ENCODE peak calls at places on chromosomes 7 and 10, in ten cellular contexts. One of them, this sample, is unnamed.

GRCh38 chr7:151428393-151429231 is 11.3 kb downstream of the CRYGN start:
- DNase-seq in upper lobe of left lung: no peak
- DNase-seq in GM06990: no peak
- DNase-seq in tibial artery: no peak
- DNase-seq in right atrium auricular region: no peak
- DNase-seq in cardiac muscle cell: peak
- DNase-seq in ascending aorta: no peak
- DNase-seq in fibroblast of the aortic adventitia: peak
- DNase-seq in GM12878: no peak
- DNase-seq in retinal pigment epithelial cell: peak
- DNase-seq in this sample: peak

GRCh38 chr10:24115403-24115802 is 93.5 kb upstream of the KIAA1217 start:
- DNase-seq in upper lobe of left lung: no peak
- DNase-seq in GM06990: no peak
- DNase-seq in tibial artery: no peak
- DNase-seq in right atrium auricular region: no peak
- DNase-seq in cardiac muscle cell: no peak
- DNase-seq in ascending aorta: no peak
- DNase-seq in fibroblast of the aortic adventitia: no peak
- DNase-seq in GM12878: no peak
- DNase-seq in retinal pigment epithelial cell: no peak
- DNase-seq in this sample: peak

GRCh38 chr7:151247611-151248176 is 800 bp downstream of the SMARCD3 start:
- DNase-seq in upper lobe of left lung: no peak
- DNase-seq in GM06990: no peak
- DNase-seq in tibial artery: no peak
- DNase-seq in right atrium auricular region: no peak
- DNase-seq in cardiac muscle cell: no peak
- DNase-seq in ascending aorta: peak
- DNase-seq in fibroblast of the aortic adventitia: no peak
- DNase-seq in GM12878: no peak
- DNase-seq in retinal pigment epithelial cell: no peak
- DNase-seq in this sample: no peak

GRCh38 chr10:19824397-19825342 is 8.4 kb downstream of the PLXDC2 start:
- DNase-seq in upper lobe of left lung: no peak
- DNase-seq in GM06990: no peak
- DNase-seq in tibial artery: no peak
- DNase-seq in right atrium auricular region: no peak
- DNase-seq in cardiac muscle cell: peak
- DNase-seq in ascending aorta: no peak
- DNase-seq in fibroblast of the aortic adventitia: no peak
- DNase-seq in GM12878: no peak
- DNase-seq in retinal pigment epithelial cell: no peak
- DNase-seq in this sample: no peak

GRCh38 chr7:151659219-151659618 is 139.5 kb upstream of the RHEB start:
- DNase-seq in upper lobe of left lung: no peak
- DNase-seq in GM06990: no peak
- DNase-seq in tibial artery: no peak
- DNase-seq in right atrium auricular region: no peak
- DNase-seq in cardiac muscle cell: no peak
- DNase-seq in ascending aorta: no peak
- DNase-seq in fibroblast of the aortic adventitia: no peak
- DNase-seq in GM12878: no peak
- DNase-seq in retinal pigment epithelial cell: no peak
- DNase-seq in this sample: no peak

GRCh38 chr10:18368681-18369080 is 228.5 kb downstream of the CACNB2 start:
- DNase-seq in upper lobe of left lung: no peak
- DNase-seq in GM06990: no peak
- DNase-seq in tibial artery: no peak
- DNase-seq in right atrium auricular region: no peak
- DNase-seq in cardiac muscle cell: peak
- DNase-seq in ascending aorta: no peak
- DNase-seq in fibroblast of the aortic adventitia: peak
- DNase-seq in GM12878: no peak
- DNase-seq in retinal pigment epithelial cell: peak
- DNase-seq in this sample: peak

GRCh38 chr10:33401300-33401699 is 66.8 kb upstream of the NRP1 start:
- DNase-seq in upper lobe of left lung: no peak
- DNase-seq in GM06990: no peak
- DNase-seq in tibial artery: no peak
- DNase-seq in right atrium auricular region: no peak
- DNase-seq in cardiac muscle cell: no peak
- DNase-seq in ascending aorta: no peak
- DNase-seq in fibroblast of the aortic adventitia: no peak
- DNase-seq in GM12878: no peak
- DNase-seq in retinal pigment epithelial cell: no peak
- DNase-seq in this sample: no peak

GRCh38 chr10:86257683-86258082 is 108.9 kb downstream of the GRID1 start:
- DNase-seq in upper lobe of left lung: no peak
- DNase-seq in GM06990: no peak
- DNase-seq in tibial artery: no peak
- DNase-seq in right atrium auricular region: no peak
- DNase-seq in cardiac muscle cell: no peak
- DNase-seq in ascending aorta: no peak
- DNase-seq in fibroblast of the aortic adventitia: no peak
- DNase-seq in GM12878: no peak
- DNase-seq in retinal pigment epithelial cell: no peak
- DNase-seq in this sample: no peak

GRCh38 chr10:31947144-31947926 is 18.7 kb upstream of the ARHGAP12 start:
- DNase-seq in upper lobe of left lung: no peak
- DNase-seq in GM06990: no peak
- DNase-seq in tibial artery: peak
- DNase-seq in right atrium auricular region: no peak
- DNase-seq in cardiac muscle cell: peak
- DNase-seq in ascending aorta: no peak
- DNase-seq in fibroblast of the aortic adventitia: peak
- DNase-seq in GM12878: no peak
- DNase-seq in retinal pigment epithelial cell: no peak
- DNase-seq in this sample: peak

GRCh38 chr10:79044846-79045245 is 23.9 kb upstream of the ZMIZ1 start:
- DNase-seq in upper lobe of left lung: peak
- DNase-seq in GM06990: no peak
- DNase-seq in tibial artery: peak
- DNase-seq in right atrium auricular region: no peak
- DNase-seq in cardiac muscle cell: no peak
- DNase-seq in ascending aorta: peak
- DNase-seq in fibroblast of the aortic adventitia: no peak
- DNase-seq in GM12878: no peak
- DNase-seq in retinal pigment epithelial cell: no peak
- DNase-seq in this sample: no peak

GRCh38 chr7:154953006-154953684 is 49.8 kb downstream of the PAXIP1 start:
- DNase-seq in upper lobe of left lung: peak
- DNase-seq in GM06990: no peak
- DNase-seq in tibial artery: peak
- DNase-seq in right atrium auricular region: no peak
- DNase-seq in cardiac muscle cell: peak
- DNase-seq in ascending aorta: no peak
- DNase-seq in fibroblast of the aortic adventitia: peak
- DNase-seq in GM12878: no peak
- DNase-seq in retinal pigment epithelial cell: no peak
- DNase-seq in this sample: peak

GRCh38 chr10:44731271-44731670 is 179.9 kb upstream of the TMEM72 start:
- DNase-seq in upper lobe of left lung: no peak
- DNase-seq in GM06990: no peak
- DNase-seq in tibial artery: no peak
- DNase-seq in right atrium auricular region: no peak
- DNase-seq in cardiac muscle cell: no peak
- DNase-seq in ascending aorta: no peak
- DNase-seq in fibroblast of the aortic adventitia: no peak
- DNase-seq in GM12878: no peak
- DNase-seq in retinal pigment epithelial cell: no peak
- DNase-seq in this sample: no peak

GRCh38 chr10:44733743-44734488 is 177.2 kb upstream of the TMEM72 start:
- DNase-seq in upper lobe of left lung: no peak
- DNase-seq in GM06990: no peak
- DNase-seq in tibial artery: no peak
- DNase-seq in right atrium auricular region: no peak
- DNase-seq in cardiac muscle cell: no peak
- DNase-seq in ascending aorta: no peak
- DNase-seq in fibroblast of the aortic adventitia: peak
- DNase-seq in GM12878: no peak
- DNase-seq in retinal pigment epithelial cell: no peak
- DNase-seq in this sample: peak
- TF ChIP-seq CTCF in upper lobe of left lung: no peak
- TF ChIP-seq CTCF in GM06990: no peak
- TF ChIP-seq CTCF in tibial artery: no peak
- TF ChIP-seq CTCF in right atrium auricular region: no peak
- TF ChIP-seq CTCF in cardiac muscle cell: peak
- TF ChIP-seq CTCF in ascending aorta: no peak
- TF ChIP-seq CTCF in fibroblast of the aortic adventitia: peak
- TF ChIP-seq CTCF in GM12878: no peak
- TF ChIP-seq CTCF in retinal pigment epithelial cell: peak
- TF ChIP-seq CTCF in this sample: peak

DNA sequence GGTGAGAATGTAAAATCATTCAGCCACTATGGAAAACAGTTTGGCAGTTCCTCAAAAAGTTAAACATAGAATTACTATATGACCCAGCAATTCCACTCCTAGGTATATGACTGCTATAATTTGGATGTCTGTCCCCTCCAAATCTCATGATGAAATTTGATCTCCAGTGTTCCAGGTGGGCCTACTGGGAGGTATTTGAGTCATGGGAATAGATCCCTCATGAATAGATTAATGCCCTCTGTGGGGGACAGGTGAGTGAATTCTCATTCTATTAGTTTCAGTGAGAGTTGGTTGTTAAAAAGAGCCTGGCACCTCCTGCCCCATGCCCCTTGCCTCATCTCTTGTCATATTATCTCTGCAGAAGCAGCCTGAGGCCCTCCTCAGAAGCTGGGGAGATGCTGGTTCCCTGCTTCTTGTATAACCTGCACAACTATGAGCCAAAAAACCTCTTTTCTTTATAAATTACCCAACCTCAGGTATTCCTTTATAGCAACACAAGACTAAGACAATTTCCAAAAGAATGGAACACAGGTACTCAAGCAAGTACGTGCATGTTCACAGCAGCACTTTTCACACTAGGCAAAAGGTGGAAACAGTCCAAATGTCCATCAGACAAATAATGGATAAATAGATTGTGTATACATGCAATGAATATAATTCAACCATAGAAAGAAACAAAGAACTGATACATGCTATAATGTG is 8.8 kb upstream of the SLC25A28 start:
- DNase-seq in upper lobe of left lung: no peak
- DNase-seq in GM06990: no peak
- DNase-seq in tibial artery: no peak
- DNase-seq in right atrium auricular region: no peak
- DNase-seq in cardiac muscle cell: no peak
- DNase-seq in ascending aorta: no peak
- DNase-seq in fibroblast of the aortic adventitia: no peak
- DNase-seq in GM12878: no peak
- DNase-seq in retinal pigment epithelial cell: no peak
- DNase-seq in this sample: no peak
- H3K4me3 ChIP-seq in upper lobe of left lung: no peak
- H3K4me3 ChIP-seq in GM06990: no peak
- H3K4me3 ChIP-seq in tibial artery: no peak
- H3K4me3 ChIP-seq in right atrium auricular region: no peak
- H3K4me3 ChIP-seq in cardiac muscle cell: no peak
- H3K4me3 ChIP-seq in ascending aorta: no peak
- H3K4me3 ChIP-seq in fibroblast of the aortic adventitia: no peak
- H3K4me3 ChIP-seq in GM12878: no peak
- H3K4me3 ChIP-seq in retinal pigment epithelial cell: no peak
- H3K4me3 ChIP-seq in this sample: no peak

DNA sequence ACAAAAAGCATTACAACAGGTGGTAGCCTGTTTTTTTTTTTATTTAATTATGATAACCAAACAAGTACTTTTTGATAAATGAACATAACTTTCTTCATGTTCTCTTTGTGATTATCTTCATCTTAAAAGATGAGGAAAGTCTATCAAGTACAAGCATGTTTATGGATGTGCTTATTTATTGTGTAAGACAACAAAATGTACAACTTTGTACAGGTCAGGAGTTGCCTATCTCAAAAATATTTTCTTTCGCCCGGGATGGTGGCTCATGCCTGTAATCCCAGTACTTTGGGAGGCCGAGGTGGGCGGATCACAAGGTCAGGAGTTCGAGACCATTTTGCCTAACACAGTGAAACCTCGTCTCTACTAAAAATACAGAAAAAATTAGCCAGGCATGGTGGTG is 17.0 kb downstream of the MPP7 start:
- DNase-seq in upper lobe of left lung: no peak
- DNase-seq in GM06990: no peak
- DNase-seq in tibial artery: no peak
- DNase-seq in right atrium auricular region: no peak
- DNase-seq in cardiac muscle cell: no peak
- DNase-seq in ascending aorta: no peak
- DNase-seq in fibroblast of the aortic adventitia: no peak
- DNase-seq in GM12878: no peak
- DNase-seq in retinal pigment epithelial cell: no peak
- DNase-seq in this sample: no peak
- TF ChIP-seq CTCF in upper lobe of left lung: no peak
- TF ChIP-seq CTCF in GM06990: no peak
- TF ChIP-seq CTCF in tibial artery: no peak
- TF ChIP-seq CTCF in right atrium auricular region: no peak
- TF ChIP-seq CTCF in cardiac muscle cell: no peak
- TF ChIP-seq CTCF in ascending aorta: no peak
- TF ChIP-seq CTCF in fibroblast of the aortic adventitia: no peak
- TF ChIP-seq CTCF in GM12878: no peak
- TF ChIP-seq CTCF in retinal pigment epithelial cell: no peak
- TF ChIP-seq CTCF in this sample: no peak

GRCh38 chr7:132430863-132431822 is 145.1 kb downstream of the PLXNA4 start:
- DNase-seq in upper lobe of left lung: no peak
- DNase-seq in GM06990: no peak
- DNase-seq in tibial artery: no peak
- DNase-seq in right atrium auricular region: peak
- DNase-seq in cardiac muscle cell: peak
- DNase-seq in ascending aorta: peak
- DNase-seq in fibroblast of the aortic adventitia: peak
- DNase-seq in GM12878: no peak
- DNase-seq in retinal pigment epithelial cell: peak
- DNase-seq in this sample: peak

GRCh38 chr7:132433286-132433685 is 143.0 kb downstream of the PLXNA4 start:
- DNase-seq in upper lobe of left lung: no peak
- DNase-seq in GM06990: no peak
- DNase-seq in tibial artery: no peak
- DNase-seq in right atrium auricular region: no peak
- DNase-seq in cardiac muscle cell: no peak
- DNase-seq in ascending aorta: no peak
- DNase-seq in fibroblast of the aortic adventitia: no peak
- DNase-seq in GM12878: no peak
- DNase-seq in retinal pigment epithelial cell: no peak
- DNase-seq in this sample: no peak

GRCh38 chr7:132435016-132435990 is 141.0 kb downstream of the PLXNA4 start:
- DNase-seq in upper lobe of left lung: no peak
- DNase-seq in GM06990: no peak
- DNase-seq in tibial artery: no peak
- DNase-seq in right atrium auricular region: no peak
- DNase-seq in cardiac muscle cell: peak
- DNase-seq in ascending aorta: no peak
- DNase-seq in fibroblast of the aortic adventitia: no peak
- DNase-seq in GM12878: no peak
- DNase-seq in retinal pigment epithelial cell: no peak
- DNase-seq in this sample: no peak

GRCh38 chr7:132436121-132436520 is 140.1 kb downstream of the PLXNA4 start:
- DNase-seq in upper lobe of left lung: no peak
- DNase-seq in GM06990: no peak
- DNase-seq in tibial artery: no peak
- DNase-seq in right atrium auricular region: no peak
- DNase-seq in cardiac muscle cell: no peak
- DNase-seq in ascending aorta: peak
- DNase-seq in fibroblast of the aortic adventitia: no peak
- DNase-seq in GM12878: no peak
- DNase-seq in retinal pigment epithelial cell: no peak
- DNase-seq in this sample: no peak

GRCh38 chr7:132434041-132434440 is 142.2 kb downstream of the PLXNA4 start:
- DNase-seq in upper lobe of left lung: no peak
- DNase-seq in GM06990: no peak
- DNase-seq in tibial artery: no peak
- DNase-seq in right atrium auricular region: no peak
- DNase-seq in cardiac muscle cell: no peak
- DNase-seq in ascending aorta: no peak
- DNase-seq in fibroblast of the aortic adventitia: no peak
- DNase-seq in GM12878: no peak
- DNase-seq in retinal pigment epithelial cell: no peak
- DNase-seq in this sample: no peak
- H3K4me3 ChIP-seq in upper lobe of left lung: no peak
- H3K4me3 ChIP-seq in GM06990: no peak
- H3K4me3 ChIP-seq in tibial artery: no peak
- H3K4me3 ChIP-seq in right atrium auricular region: no peak
- H3K4me3 ChIP-seq in cardiac muscle cell: no peak
- H3K4me3 ChIP-seq in ascending aorta: no peak
- H3K4me3 ChIP-seq in fibroblast of the aortic adventitia: no peak
- H3K4me3 ChIP-seq in GM12878: no peak
- H3K4me3 ChIP-seq in retinal pigment epithelial cell: no peak
- H3K4me3 ChIP-seq in this sample: no peak

This sample was measured in fibroblast of mammary gland.